ENCODE peak calls at places on chromosomes 4 and X, in five cellular contexts. S is left kidney, B is astrocyte of the hippocampus, Q is HT1080, I is renal cortical epithelial cell. C is an unnamed sample.

GRCh38 chrX:103101280-103102042 is 8.5 kb upstream of the NXF3 start:
- DNase-seq in S (no peak), Q (no peak), I (no peak), B (peak; percentile 11), C (no peak)

GRCh38 chr4:7892212-7893019 is 47.2 kb downstream of the AFAP1 start:
- DNase-seq in S (peak; percentile 96), I (no peak), Q (peak; percentile 66), B (peak; percentile 67), C (peak; percentile 97)

GRCh38 chr4:44415251-44415650 is 33.4 kb downstream of the KCTD8 start:
- DNase-seq in B (peak; percentile 14), I (no peak), Q (no peak), S (no peak), C (no peak)

GRCh38 chrX:130482871-130483270 is 81.1 kb downstream of the RBMX2 start:
- DNase-seq in I (no peak), S (no peak), B (no peak), Q (no peak), C (no peak)

GRCh38 chr4:106971586-106971985 is 64.5 kb downstream of the DKK2 start:
- DNase-seq in I (no peak), Q (no peak), S (no peak), B (peak; percentile 38), C (peak; percentile 5)

GRCh38 chrX:31443654-31444053 is 371.8 kb upstream of the FTHL17 start:
- DNase-seq in B (no peak), I (no peak), Q (no peak), S (no peak), C (no peak)

GRCh38 chrX:71158603-71159002 is 14.0 kb downstream of the NLGN3 start:
- DNase-seq in I (no peak), Q (no peak), S (no peak), B (no peak), C (no peak)

GRCh38 chr4:145540235-145540634 is 58.6 kb downstream of the SMAD1 start:
- DNase-seq in B (no peak), S (no peak), Q (no peak), I (no peak), C (peak; percentile 6)

C was measured in astrocyte of the spinal cord.